ENCODE peak calls at places on chromosomes 5 and 9, in six cellular contexts. One of them, this sample, is unnamed.
A peak's percentile ranks its signal among the peaks of the same experiment; 100 is the strongest.

GRCh38 chr5:59863777-59864176 is 29.7 kb downstream of the PDE4D start:
- DNase-seq in HepG2: no peak
- DNase-seq in A549: no peak
- DNase-seq in GM12878: no peak
- DNase-seq in K562: no peak
- DNase-seq in endothelial cell of umbilical vein: no peak
- DNase-seq in this sample: no peak

GRCh38 chr5:23877847-23878246 is 370.4 kb downstream of the PRDM9 start:
- DNase-seq in endothelial cell of umbilical vein: no peak
- DNase-seq in HepG2: no peak
- DNase-seq in A549: no peak
- DNase-seq in K562: no peak
- DNase-seq in GM12878: no peak
- DNase-seq in this sample: no peak

GRCh38 chr5:39073759-39074008 is 515 bp downstream of the RICTOR start:
- DNase-seq in A549: no peak
- DNase-seq in K562: no peak
- DNase-seq in HepG2: no peak
- DNase-seq in endothelial cell of umbilical vein: no peak
- DNase-seq in GM12878: no peak
- DNase-seq in this sample: no peak

GRCh38 chr5:116371431-116371830 is 203.2 kb downstream of the SEMA6A start:
- DNase-seq in GM12878: no peak
- DNase-seq in K562: no peak
- DNase-seq in A549: no peak
- DNase-seq in HepG2: peak; percentile 62
- DNase-seq in endothelial cell of umbilical vein: no peak
- DNase-seq in this sample: no peak

GRCh38 chr5:44719856-44720255 is 88.9 kb upstream of the MRPS30 start:
- DNase-seq in HepG2: no peak
- DNase-seq in A549: no peak
- DNase-seq in K562: no peak
- DNase-seq in endothelial cell of umbilical vein: no peak
- DNase-seq in GM12878: no peak
- DNase-seq in this sample: no peak

GRCh38 chr5:64790210-64790609 is 21.5 kb downstream of the CWC27 start:
- DNase-seq in K562: no peak
- DNase-seq in A549: no peak
- DNase-seq in GM12878: no peak
- DNase-seq in endothelial cell of umbilical vein: no peak
- DNase-seq in HepG2: no peak
- DNase-seq in this sample: no peak

GRCh38 chr9:105459329-105459728 is 11.5 kb downstream of the FSD1L start:
- DNase-seq in A549: no peak
- DNase-seq in K562: no peak
- DNase-seq in HepG2: no peak
- DNase-seq in endothelial cell of umbilical vein: no peak
- DNase-seq in GM12878: no peak
- DNase-seq in this sample: no peak

GRCh38 chr9:129584136-129584535 is 36.8 kb downstream of the C9orf50 start:
- DNase-seq in GM12878: peak; percentile 76
- DNase-seq in K562: peak; percentile 91
- DNase-seq in HepG2: peak; percentile 82
- DNase-seq in A549: peak; percentile 82
- DNase-seq in endothelial cell of umbilical vein: peak; percentile 67
- DNase-seq in this sample: peak; percentile 87

GRCh38 chr5:10583663-10584572 is 20.0 kb downstream of the ANKRD33B start:
- DNase-seq in GM12878: no peak
- DNase-seq in A549: no peak
- DNase-seq in endothelial cell of umbilical vein: no peak
- DNase-seq in HepG2: no peak
- DNase-seq in K562: no peak
- DNase-seq in this sample: no peak

GRCh38 chr5:124718376-124718775 is 28.1 kb downstream of the ZNF608 start:
- DNase-seq in HepG2: no peak
- DNase-seq in A549: no peak
- DNase-seq in GM12878: no peak
- DNase-seq in endothelial cell of umbilical vein: peak; percentile 51
- DNase-seq in K562: no peak
- DNase-seq in this sample: no peak

GRCh38 chr5:170162631-170163321 is 57.1 kb downstream of the FOXI1 start:
- DNase-seq in K562: no peak
- DNase-seq in endothelial cell of umbilical vein: no peak
- DNase-seq in HepG2: no peak
- DNase-seq in GM12878: no peak
- DNase-seq in A549: no peak
- DNase-seq in this sample: no peak

GRCh38 chr5:178307266-178308045 is 74.9 kb upstream of the PHYKPL start:
- DNase-seq in endothelial cell of umbilical vein: no peak
- DNase-seq in A549: no peak
- DNase-seq in HepG2: no peak
- DNase-seq in GM12878: no peak
- DNase-seq in K562: no peak
- DNase-seq in this sample: no peak

GRCh38 chr5:116273458-116274242 is 188.8 kb downstream of the COMMD10 start:
- DNase-seq in HepG2: no peak
- DNase-seq in endothelial cell of umbilical vein: no peak
- DNase-seq in A549: no peak
- DNase-seq in K562: no peak
- DNase-seq in GM12878: peak; percentile 43
- DNase-seq in this sample: no peak

GRCh38 chr5:1167728-1168709 is 33.4 kb upstream of the SLC6A19 start:
- DNase-seq in K562: peak; percentile 77
- DNase-seq in endothelial cell of umbilical vein: peak; percentile 56
- DNase-seq in GM12878: no peak
- DNase-seq in HepG2: peak; percentile 65
- DNase-seq in A549: peak; percentile 85
- DNase-seq in this sample: peak; percentile 82
- TF ChIP-seq MYC in K562: peak; percentile 18
- TF ChIP-seq MYC in endothelial cell of umbilical vein: no peak
- TF ChIP-seq MYC in GM12878: no peak
- TF ChIP-seq MYC in HepG2: no peak
- TF ChIP-seq MYC in A549: no peak
- TF ChIP-seq MYC in this sample: peak; percentile 80

GRCh38 chr9:87793292-87793691 is 67.4 kb downstream of the CTSL start:
- DNase-seq in A549: peak; percentile 72
- DNase-seq in GM12878: no peak
- DNase-seq in HepG2: peak; percentile 85
- DNase-seq in endothelial cell of umbilical vein: no peak
- DNase-seq in K562: peak; percentile 38
- DNase-seq in this sample: peak; percentile 92
- TF ChIP-seq POLR2A in A549: no peak
- TF ChIP-seq POLR2A in GM12878: no peak
- TF ChIP-seq POLR2A in HepG2: no peak
- TF ChIP-seq POLR2A in endothelial cell of umbilical vein: no peak
- TF ChIP-seq POLR2A in K562: peak; percentile 53
- TF ChIP-seq POLR2A in this sample: no peak

GRCh38 chr9:122754825-122755224 is 12.7 kb downstream of the OR1L6 start:
- DNase-seq in GM12878: no peak
- DNase-seq in HepG2: no peak
- DNase-seq in K562: no peak
- DNase-seq in A549: no peak
- DNase-seq in endothelial cell of umbilical vein: no peak
- DNase-seq in this sample: no peak
- TF ChIP-seq MAX in GM12878: no peak
- TF ChIP-seq MAX in HepG2: no peak
- TF ChIP-seq MAX in K562: no peak
- TF ChIP-seq MAX in A549: no peak
- TF ChIP-seq MAX in endothelial cell of umbilical vein: no peak
- TF ChIP-seq MAX in this sample: no peak

GRCh38 chr9:121750259-121750714 is 98.9 kb downstream of the DAB2IP start:
- DNase-seq in K562: no peak
- DNase-seq in GM12878: no peak
- DNase-seq in HepG2: no peak
- DNase-seq in A549: no peak
- DNase-seq in endothelial cell of umbilical vein: no peak
- DNase-seq in this sample: no peak
- TF ChIP-seq MYC in K562: no peak
- TF ChIP-seq MYC in GM12878: no peak
- TF ChIP-seq MYC in HepG2: no peak
- TF ChIP-seq MYC in A549: no peak
- TF ChIP-seq MYC in endothelial cell of umbilical vein: no peak
- TF ChIP-seq MYC in this sample: no peak

GRCh38 chr5:82278711-82279370 is 687 bp upstream of the RPS23 start:
- DNase-seq in endothelial cell of umbilical vein: no peak
- DNase-seq in GM12878: no peak
- DNase-seq in K562: no peak
- DNase-seq in A549: no peak
- DNase-seq in HepG2: no peak
- DNase-seq in this sample: no peak
- TF ChIP-seq POLR2A in endothelial cell of umbilical vein: no peak
- TF ChIP-seq POLR2A in GM12878: no peak
- TF ChIP-seq POLR2A in K562: peak; percentile 97
- TF ChIP-seq POLR2A in A549: peak; percentile 45
- TF ChIP-seq POLR2A in HepG2: no peak
- TF ChIP-seq POLR2A in this sample: no peak

GRCh38 chr5:145960166-145960565 is 23.8 kb downstream of the SH3RF2 start:
- DNase-seq in K562: no peak
- DNase-seq in A549: no peak
- DNase-seq in HepG2: no peak
- DNase-seq in endothelial cell of umbilical vein: no peak
- DNase-seq in GM12878: no peak
- DNase-seq in this sample: no peak

GRCh38 chr5:145958463-145958862 is 22.1 kb downstream of the SH3RF2 start:
- DNase-seq in GM12878: no peak
- DNase-seq in A549: no peak
- DNase-seq in K562: no peak
- DNase-seq in HepG2: no peak
- DNase-seq in endothelial cell of umbilical vein: no peak
- DNase-seq in this sample: no peak

GRCh38 chr5:145962001-145962400 is 25.6 kb downstream of the SH3RF2 start:
- DNase-seq in endothelial cell of umbilical vein: no peak
- DNase-seq in HepG2: no peak
- DNase-seq in GM12878: no peak
- DNase-seq in K562: no peak
- DNase-seq in A549: no peak
- DNase-seq in this sample: no peak

GRCh38 chr5:145957388-145957787 is 21.0 kb downstream of the SH3RF2 start:
- DNase-seq in A549: no peak
- DNase-seq in GM12878: no peak
- DNase-seq in endothelial cell of umbilical vein: no peak
- DNase-seq in HepG2: no peak
- DNase-seq in K562: no peak
- DNase-seq in this sample: no peak

GRCh38 chr5:145960848-145961600 is 24.6 kb downstream of the SH3RF2 start:
- DNase-seq in A549: no peak
- DNase-seq in K562: no peak
- DNase-seq in endothelial cell of umbilical vein: no peak
- DNase-seq in GM12878: no peak
- DNase-seq in HepG2: no peak
- DNase-seq in this sample: no peak
- TF ChIP-seq MAX in A549: no peak
- TF ChIP-seq MAX in K562: no peak
- TF ChIP-seq MAX in endothelial cell of umbilical vein: no peak
- TF ChIP-seq MAX in GM12878: no peak
- TF ChIP-seq MAX in HepG2: no peak
- TF ChIP-seq MAX in this sample: no peak

DNA sequence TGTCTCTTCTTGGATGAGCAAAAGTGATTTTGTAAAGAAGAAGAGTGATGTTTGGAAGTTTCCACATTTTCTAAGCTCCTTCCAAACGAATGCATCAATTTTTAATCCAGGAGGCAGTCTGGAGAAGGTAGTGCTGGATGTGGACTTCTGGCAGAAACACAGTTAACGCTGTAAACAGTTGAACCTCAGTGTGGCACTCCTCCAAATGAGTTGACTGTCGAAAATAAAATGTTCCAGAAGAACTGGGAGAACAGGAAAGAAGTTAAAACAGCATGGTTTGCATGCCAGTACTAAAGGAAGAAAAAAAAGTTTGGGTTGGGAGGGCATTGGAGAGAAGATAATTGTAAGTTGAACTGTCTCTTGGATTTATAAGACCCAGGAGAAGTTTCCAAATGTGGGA is 6.5 kb downstream of the ZNF462 start:
- DNase-seq in endothelial cell of umbilical vein: peak; percentile 73
- DNase-seq in GM12878: no peak
- DNase-seq in HepG2: no peak
- DNase-seq in A549: no peak
- DNase-seq in K562: no peak
- DNase-seq in this sample: no peak
- TF ChIP-seq MYC in endothelial cell of umbilical vein: no peak
- TF ChIP-seq MYC in GM12878: no peak
- TF ChIP-seq MYC in HepG2: no peak
- TF ChIP-seq MYC in A549: no peak
- TF ChIP-seq MYC in K562: no peak
- TF ChIP-seq MYC in this sample: no peak

GRCh38 chr5:108380531-108381021 is 1.3 kb downstream of the FBXL17 start:
- DNase-seq in A549: peak; percentile 51
- DNase-seq in HepG2: peak; percentile 18
- DNase-seq in K562: peak; percentile 48
- DNase-seq in endothelial cell of umbilical vein: peak; percentile 37
- DNase-seq in GM12878: peak; percentile 43
- DNase-seq in this sample: peak; percentile 79
- TF ChIP-seq POLR2A in A549: peak; percentile 37
- TF ChIP-seq POLR2A in HepG2: peak; percentile 16
- TF ChIP-seq POLR2A in K562: no peak
- TF ChIP-seq POLR2A in endothelial cell of umbilical vein: no peak
- TF ChIP-seq POLR2A in GM12878: peak; percentile 69
- TF ChIP-seq POLR2A in this sample: no peak

GRCh38 chr9:36280989-36281388 is 22.7 kb upstream of the GNE start:
- DNase-seq in endothelial cell of umbilical vein: no peak
- DNase-seq in GM12878: no peak
- DNase-seq in HepG2: no peak
- DNase-seq in A549: no peak
- DNase-seq in K562: no peak
- DNase-seq in this sample: no peak

GRCh38 chr9:36275060-36275459 is 16.8 kb upstream of the GNE start:
- DNase-seq in endothelial cell of umbilical vein: no peak
- DNase-seq in GM12878: no peak
- DNase-seq in A549: no peak
- DNase-seq in K562: no peak
- DNase-seq in HepG2: no peak
- DNase-seq in this sample: no peak

GRCh38 chr9:36276254-36276653 is 18.0 kb upstream of the GNE start:
- DNase-seq in A549: no peak
- DNase-seq in K562: no peak
- DNase-seq in endothelial cell of umbilical vein: no peak
- DNase-seq in GM12878: no peak
- DNase-seq in HepG2: no peak
- DNase-seq in this sample: no peak

GRCh38 chr9:36278243-36278642 is 20.0 kb upstream of the GNE start:
- DNase-seq in K562: no peak
- DNase-seq in endothelial cell of umbilical vein: no peak
- DNase-seq in GM12878: no peak
- DNase-seq in HepG2: no peak
- DNase-seq in A549: no peak
- DNase-seq in this sample: no peak

GRCh38 chr9:36276840-36277239 is 18.6 kb upstream of the GNE start:
- DNase-seq in K562: peak; percentile 14
- DNase-seq in HepG2: peak; percentile 6
- DNase-seq in GM12878: no peak
- DNase-seq in endothelial cell of umbilical vein: peak; percentile 88
- DNase-seq in A549: peak; percentile 21
- DNase-seq in this sample: no peak
- TF ChIP-seq MAX in K562: no peak
- TF ChIP-seq MAX in HepG2: no peak
- TF ChIP-seq MAX in GM12878: no peak
- TF ChIP-seq MAX in endothelial cell of umbilical vein: no peak
- TF ChIP-seq MAX in A549: no peak
- TF ChIP-seq MAX in this sample: no peak

This sample was measured in NB4.